ENCODE peak calls at places on chromosome 10, in five cellular contexts. A, B, X, Z and Q are unnamed samples.

GRCh38 chr10:127036987-127037386 is 131.8 kb downstream of the DOCK1 start:
- DNase-seq in A (no peak), X (no peak), B (no peak), Z (no peak), Q (no peak)

GRCh38 chr10:10032991-10033390 is 984.7 kb upstream of the CELF2 start:
- DNase-seq in X (no peak), B (no peak), A (no peak), Z (no peak), Q (no peak)

GRCh38 chr10:23439920-23440875 is 1.3 kb downstream of the OTUD1 start:
- DNase-seq in Z (peak; percentile 65), X (peak; percentile 28), A (peak; percentile 32), B (peak; percentile 35), Q (peak; percentile 59)

GRCh38 chr10:100939763-100940344 is 27.1 kb downstream of the SLF2 start:
- DNase-seq in X (no peak), A (no peak), Z (no peak), B (no peak), Q (no peak)

GRCh38 chr10:70223728-70224127 is 9.5 kb downstream of the PPA1 start:
- DNase-seq in A (no peak), X (no peak), Z (no peak), B (no peak), Q (no peak)

GRCh38 chr10:123236122-123236521 is 81.9 kb downstream of the BUB3 start:
- DNase-seq in B (no peak), A (no peak), Z (no peak), X (no peak), Q (no peak)

GRCh38 chr10:118870467-118871243 is 115.9 kb upstream of the CACUL1 start:
- DNase-seq in A (peak; percentile 70), X (peak; percentile 29), B (no peak), Z (no peak), Q (no peak)

GRCh38 chr10:105073999-105074398 is 432.9 kb downstream of the SORCS3 start:
- DNase-seq in B (no peak), Z (no peak), X (no peak), A (no peak), Q (no peak)

GRCh38 chr10:117461766-117462423 is 80.7 kb upstream of the EMX2 start:
- DNase-seq in X (no peak), A (peak; percentile 95), B (peak; percentile 76), Z (peak; percentile 95), Q (no peak)

GRCh38 chr10:19412531-19412930 is 363.9 kb downstream of the MALRD1 start:
- DNase-seq in Z (no peak), A (no peak), X (no peak), B (no peak), Q (no peak)
- TF ChIP-seq POLR2A in Z (no peak), A (no peak), X (no peak), B (no peak), Q (no peak)

GRCh38 chr10:74973993-74974392 is 137.5 kb upstream of the SAMD8 start:
- DNase-seq in B (no peak), X (no peak), A (no peak), Z (no peak), Q (no peak)

GRCh38 chr10:74967850-74968620 is 141.6 kb downstream of the KAT6B start:
- DNase-seq in B (no peak), A (peak; percentile 66), Z (no peak), X (no peak), Q (no peak)

GRCh38 chr10:74969530-74969929 is 141.9 kb upstream of the SAMD8 start:
- DNase-seq in X (no peak), B (no peak), Z (no peak), A (no peak), Q (no peak)

GRCh38 chr10:74968621-74969019 is 142.2 kb downstream of the KAT6B start:
- DNase-seq in Z (no peak), X (no peak), A (no peak), B (no peak), Q (no peak)

GRCh38 chr10:74969093-74969492 is 142.4 kb upstream of the SAMD8 start:
- DNase-seq in A (no peak), B (no peak), X (no peak), Z (no peak), Q (no peak)
- H3K27ac ChIP-seq in A (no peak overlapping the region), B (no peak overlapping the region), X (no peak overlapping the region), Z (no peak overlapping the region), Q (no peak overlapping the region)

GRCh38 chr10:30842185-30842584 is 189.5 kb downstream of the ZNF438 start:
- DNase-seq in Z (no peak), X (no peak), B (no peak), A (no peak), Q (no peak)
- TF ChIP-seq POLR2A in Z (no peak), X (no peak), B (no peak), A (no peak), Q (no peak)

GRCh38 chr10:111522551-111522950 is 445.7 kb downstream of the ADRA2A start:
- DNase-seq in A (no peak), X (no peak), Z (no peak), B (no peak), Q (no peak)
- H3K27ac ChIP-seq in A (no peak overlapping the region), X (no peak overlapping the region), Z (no peak overlapping the region), B (no peak overlapping the region), Q (no peak overlapping the region)